ENCODE peak calls at places on chromosome 5, in seven cellular contexts. W, Q, O, B, Y, F and X are unnamed samples.

GRCh38 chr5:135535820-135536801 is at the start of gene NEUROG1:
- DNase-seq in O (no peak), Y (no peak), Q (no peak), B (peak), W (no peak), F (peak), X (no peak)

GRCh38 chr5:1787472-1788047 is 12.1 kb downstream of the MRPL36 start:
- DNase-seq in F (no peak), W (no peak), B (no peak), Q (no peak), Y (no peak), O (no peak), X (no peak)

GRCh38 chr5:160174780-160175437 is 54.4 kb upstream of the FABP6 start:
- DNase-seq in W (no peak), Y (no peak), O (no peak), F (no peak), B (no peak), Q (no peak), X (no peak)

GRCh38 chr5:144368556-144368955 is 197.9 kb downstream of the KCTD16 start:
- DNase-seq in O (no peak), Y (no peak), W (no peak), Q (no peak), B (no peak), F (no peak), X (no peak)

GRCh38 chr5:92613546-92613945 is 967.5 kb downstream of the NR2F1-AS1 start:
- DNase-seq in W (no peak), Y (no peak), Q (no peak), F (no peak), O (no peak), B (no peak), X (no peak)

GRCh38 chr5:65482280-65482726 is 583 bp upstream of the ADAMTS6 start:
- DNase-seq in Y (peak), B (no peak), F (peak), W (no peak), Q (no peak), O (no peak), X (no peak)

GRCh38 chr5:107874810-107875209 is 204.1 kb upstream of the EFNA5 start:
- DNase-seq in W (no peak), Q (no peak), O (no peak), Y (no peak), F (no peak), B (no peak), X (no peak)

GRCh38 chr5:154520861-154521453 is 42.9 kb upstream of the HAND1 start:
- DNase-seq in F (peak), O (peak), Y (peak), Q (no peak), W (peak), B (peak), X (peak)

GRCh38 chr5:179795049-179795862 is 1.5 kb downstream of the LTC4S start:
- DNase-seq in W (no peak), O (no peak), F (peak), Y (no peak), Q (no peak), B (peak), X (no peak)

GRCh38 chr5:53419247-53419646 is 61.2 kb upstream of the FST start:
- DNase-seq in Q (no peak), W (no peak), Y (no peak), O (no peak), F (no peak), B (no peak), X (no peak)

GRCh38 chr5:177390363-177391300 is 6.4 kb downstream of the SLC34A1 start:
- DNase-seq in O (peak), B (peak), Q (peak), F (peak), W (peak), Y (peak), X (peak)
- TF ChIP-seq POLR2AphosphoS5 in O (no peak), B (no peak), Q (no peak), F (no peak), W (no peak), Y (no peak), X (no peak)

GRCh38 chr5:30808996-30809395 is 384.5 kb upstream of the CDH6 start:
- DNase-seq in O (no peak), F (no peak), B (no peak), Y (no peak), W (no peak), Q (no peak), X (no peak)
- TF ChIP-seq TAF1 in O (no peak), F (no peak), B (no peak), Y (no peak), W (no peak), Q (no peak), X (no peak)

GRCh38 chr5:96058084-96058483 is 96.4 kb upstream of the ELL2 start:
- DNase-seq in F (no peak), O (no peak), B (no peak), Q (no peak), W (no peak), Y (no peak), X (no peak)
- TF ChIP-seq POLR2AphosphoS5 in F (no peak), O (no peak), B (no peak), Q (no peak), W (no peak), Y (no peak), X (no peak)

DNA sequence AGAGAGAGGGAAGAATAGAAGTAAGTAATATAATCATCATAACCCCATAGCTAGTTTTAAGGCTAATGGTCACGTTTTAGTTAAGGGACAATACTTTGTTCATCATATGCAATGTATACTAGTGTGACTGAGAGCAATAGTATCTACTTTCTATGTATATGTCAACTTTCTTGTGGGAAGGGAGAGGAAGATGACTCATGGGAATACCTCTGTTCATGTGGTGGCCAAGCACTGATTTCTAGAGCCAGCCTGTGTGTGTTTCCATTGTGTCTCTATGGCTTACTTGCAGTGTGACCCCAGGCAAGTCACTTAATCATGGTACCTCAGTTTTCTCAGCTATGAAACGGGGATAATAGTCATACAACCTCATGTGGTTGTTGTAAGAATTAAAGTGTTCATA is 639.6 kb downstream of the CETN3 start:
- DNase-seq in W (no peak), Q (no peak), O (no peak), F (no peak), B (no peak), Y (no peak), X (no peak)
- TF ChIP-seq TAF1 in W (no peak), Q (no peak), O (no peak), F (no peak), B (no peak), Y (no peak), X (no peak)

DNA sequence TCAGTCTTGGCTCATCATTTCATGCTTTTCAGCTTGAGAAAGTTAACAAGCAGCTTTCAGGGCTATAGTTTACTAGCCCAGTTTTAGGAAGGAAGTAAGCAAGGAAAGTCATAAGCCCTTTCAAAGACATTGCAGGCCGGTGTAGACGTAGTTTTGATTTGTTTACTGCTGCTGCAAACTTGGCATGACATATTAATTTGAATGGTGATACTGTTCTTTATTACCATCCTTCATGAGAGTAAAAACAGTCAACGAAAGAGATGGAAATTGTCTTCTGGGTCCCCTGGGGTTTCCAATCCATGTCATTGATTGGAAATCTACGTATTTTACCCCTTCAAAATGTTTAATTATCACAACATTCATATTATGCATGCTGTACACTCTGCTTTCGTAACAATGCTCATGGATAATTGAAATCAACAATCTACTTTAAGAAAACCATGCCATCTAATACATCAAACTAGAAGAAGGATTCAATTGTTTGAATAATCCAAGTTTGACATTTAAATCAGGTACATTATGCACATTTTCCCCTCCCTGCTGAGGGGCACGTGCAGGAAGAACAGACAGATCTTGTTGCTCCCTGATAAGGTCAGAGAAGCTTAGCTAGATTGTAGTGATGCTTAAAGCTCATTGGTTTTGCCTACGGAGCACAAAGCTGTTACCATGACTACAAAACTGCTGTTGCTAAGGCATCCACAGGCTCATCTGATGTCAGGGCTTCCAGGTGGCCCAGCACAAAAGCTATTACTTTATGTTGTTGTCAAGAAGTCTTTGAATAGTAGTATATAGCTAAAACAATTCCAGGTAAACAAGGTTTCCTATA is 139.9 kb upstream of the PRLR start:
- DNase-seq in B (no peak), O (no peak), Q (no peak), Y (no peak), F (peak), W (no peak), X (no peak)
- TF ChIP-seq POLR2AphosphoS5 in B (no peak), O (no peak), Q (no peak), Y (no peak), F (no peak), W (no peak), X (no peak)

GRCh38 chr5:166441-167372 is 24.6 kb upstream of the LRRC14B start:
- DNase-seq in F (no peak), Q (no peak), O (no peak), Y (no peak), B (no peak), W (no peak), X (no peak)
- TF ChIP-seq TAF1 in F (no peak), Q (no peak), O (no peak), Y (no peak), B (no peak), W (no peak), X (no peak)

GRCh38 chr5:116394186-116394867 is 180.3 kb downstream of the SEMA6A start:
- DNase-seq in B (no peak), Y (no peak), W (no peak), Q (no peak), F (no peak), O (no peak), X (no peak)

GRCh38 chr5:116396700-116397099 is 177.9 kb downstream of the SEMA6A start:
- DNase-seq in Q (no peak), O (no peak), Y (no peak), B (no peak), W (no peak), F (no peak), X (no peak)

GRCh38 chr5:116395178-116395577 is 179.4 kb downstream of the SEMA6A start:
- DNase-seq in Y (no peak), O (no peak), Q (no peak), W (no peak), F (no peak), B (no peak), X (no peak)

GRCh38 chr5:116401546-116401945 is 173.1 kb downstream of the SEMA6A start:
- DNase-seq in O (no peak), F (no peak), Q (no peak), B (no peak), W (no peak), Y (no peak), X (no peak)

GRCh38 chr5:116395708-116396203 is 178.9 kb downstream of the SEMA6A start:
- DNase-seq in Q (no peak), B (no peak), F (no peak), W (no peak), Y (no peak), O (no peak), X (no peak)
- TF ChIP-seq POLR2AphosphoS5 in Q (no peak), B (no peak), F (no peak), W (no peak), Y (no peak), O (no peak), X (no peak)